ENCODE peak calls at places on chromosome 22, in ten cellular contexts. H, A, J, X, O, M, K, C, G and S are unnamed samples.

GRCh38 chr22:50317178-50317577 is 9.6 kb downstream of the DENND6B start:
- DNase-seq in H (no peak), A (no peak), J (no peak), X (no peak), O (no peak), M (no peak), K (no peak), C (no peak), G (no peak), S (no peak)

GRCh38 chr22:47586946-47587345 is 824.5 kb downstream of the TBC1D22A start:
- DNase-seq in H (peak), A (no peak), J (no peak), X (no peak), O (no peak), M (no peak), K (peak), C (peak), G (no peak), S (no peak)

GRCh38 chr22:26709617-26710390 is 52.4 kb downstream of the MIAT start:
- DNase-seq in H (no peak), A (no peak), J (no peak), X (no peak), O (no peak), M (no peak), K (no peak), C (no peak), G (no peak), S (no peak)

GRCh38 chr22:34070051-34070450 is 149.8 kb upstream of the LARGE1 start:
- DNase-seq in H (no peak), A (no peak), J (no peak), X (no peak), O (no peak), M (no peak), K (no peak), C (no peak), G (no peak), S (no peak)

GRCh38 chr22:48321986-48322545 is 1505.6 kb downstream of the BRD1 start:
- DNase-seq in H (no peak), A (no peak), J (no peak), X (no peak), O (no peak), M (no peak), K (peak), C (no peak), G (no peak), S (no peak)

GRCh38 chr22:26364066-26365015 is 64.7 kb upstream of the ASPHD2 start:
- DNase-seq in H (no peak), A (peak), J (peak), X (peak), O (peak), M (peak), K (no peak), C (no peak), G (peak), S (peak)

GRCh38 chr22:29307658-29308147 is 1.3 kb downstream of the GAS2L1 start:
- DNase-seq in H (no peak), A (no peak), J (no peak), X (no peak), O (no peak), M (no peak), K (peak), C (no peak), G (no peak), S (no peak)

GRCh38 chr22:19882446-19883381 is 28.0 kb upstream of the GNB1L start:
- DNase-seq in H (peak), A (no peak), J (peak), X (no peak), O (no peak), M (no peak), K (peak), C (no peak), G (peak), S (peak)

GRCh38 chr22:49521787-49522224 is 305.9 kb downstream of the BRD1 start:
- DNase-seq in H (peak), A (no peak), J (no peak), X (no peak), O (no peak), M (no peak), K (peak), C (no peak), G (no peak), S (no peak)

GRCh38 chr22:49312601-49313000 is 515.1 kb downstream of the BRD1 start:
- DNase-seq in H (no peak), A (no peak), J (no peak), X (no peak), O (no peak), M (no peak), K (no peak), C (no peak), G (no peak), S (no peak)

GRCh38 chr22:49929553-49929979 is 11.1 kb downstream of the CRELD2 start:
- DNase-seq in H (no peak), A (peak), J (peak), X (peak), O (no peak), M (peak), K (peak), C (no peak), G (peak), S (no peak)

GRCh38 chr22:27594474-27595134 is 207.0 kb downstream of the MN1 start:
- DNase-seq in H (no peak), A (peak), J (no peak), X (no peak), O (no peak), M (no peak), K (no peak), C (no peak), G (no peak), S (no peak)

GRCh38 chr22:45125198-45125597 is 38.5 kb upstream of the NUP50 start:
- DNase-seq in H (no peak), A (no peak), J (no peak), X (no peak), O (no peak), M (no peak), K (no peak), C (no peak), G (no peak), S (no peak)

GRCh38 chr22:18042685-18043084 is 18.3 kb upstream of the MICAL3 start:
- DNase-seq in H (no peak), A (no peak), J (no peak), X (no peak), O (no peak), M (no peak), K (no peak), C (no peak), G (no peak), S (no peak)

DNA sequence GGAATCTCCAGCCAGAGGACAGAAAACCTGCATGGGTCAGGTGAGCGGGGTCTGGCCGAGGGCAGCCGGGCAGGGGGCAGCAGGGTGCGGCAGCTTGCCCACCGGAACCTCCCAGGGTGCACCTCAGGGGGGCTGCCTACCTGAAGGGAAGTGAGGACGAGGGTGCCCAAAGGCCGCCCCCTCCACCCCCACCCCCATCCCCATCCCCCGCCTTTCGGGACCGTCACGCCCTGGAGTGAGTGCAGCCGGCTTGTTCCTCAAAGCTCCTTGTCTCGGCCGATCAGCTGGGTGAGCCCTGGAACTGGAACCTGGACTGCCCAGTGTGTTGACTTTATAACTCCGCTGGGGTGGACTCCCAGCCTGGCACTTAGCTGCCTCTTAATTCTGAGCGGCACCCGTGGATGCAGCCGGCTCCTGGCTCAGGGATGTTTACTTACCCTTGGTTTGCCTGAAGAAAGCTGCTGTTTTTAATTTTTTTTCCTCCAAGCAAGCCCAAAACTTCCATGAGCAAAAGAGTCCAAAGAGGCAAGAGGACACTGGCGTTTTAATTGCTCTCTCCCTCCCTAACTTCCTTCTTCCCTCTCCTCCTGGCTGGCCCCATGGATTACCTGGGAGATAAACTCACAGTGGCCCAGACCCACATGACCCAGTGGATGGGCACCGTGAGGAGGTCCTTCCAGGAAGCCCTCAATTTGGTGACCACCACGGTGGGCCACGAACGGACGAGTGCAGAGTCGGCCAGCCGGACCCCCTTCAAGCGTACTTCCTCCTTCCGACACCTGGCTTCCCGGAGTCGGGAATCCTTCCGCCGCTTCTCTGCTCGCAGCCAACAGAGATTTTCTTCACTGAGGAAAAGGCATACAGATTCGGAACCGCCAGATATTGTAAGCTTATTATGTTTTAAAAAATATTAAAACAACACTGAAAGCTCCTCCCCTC is 87.8 kb upstream of the CRYBB3 start:
- DNase-seq in H (peak), A (peak), J (no peak), X (peak), O (no peak), M (peak), K (no peak), C (no peak), G (peak), S (no peak)
- H3K4me3 ChIP-seq in H (peak), A (peak), J (peak), X (peak), O (peak), M (peak), K (peak), C (peak), G (peak), S (peak)

DNA sequence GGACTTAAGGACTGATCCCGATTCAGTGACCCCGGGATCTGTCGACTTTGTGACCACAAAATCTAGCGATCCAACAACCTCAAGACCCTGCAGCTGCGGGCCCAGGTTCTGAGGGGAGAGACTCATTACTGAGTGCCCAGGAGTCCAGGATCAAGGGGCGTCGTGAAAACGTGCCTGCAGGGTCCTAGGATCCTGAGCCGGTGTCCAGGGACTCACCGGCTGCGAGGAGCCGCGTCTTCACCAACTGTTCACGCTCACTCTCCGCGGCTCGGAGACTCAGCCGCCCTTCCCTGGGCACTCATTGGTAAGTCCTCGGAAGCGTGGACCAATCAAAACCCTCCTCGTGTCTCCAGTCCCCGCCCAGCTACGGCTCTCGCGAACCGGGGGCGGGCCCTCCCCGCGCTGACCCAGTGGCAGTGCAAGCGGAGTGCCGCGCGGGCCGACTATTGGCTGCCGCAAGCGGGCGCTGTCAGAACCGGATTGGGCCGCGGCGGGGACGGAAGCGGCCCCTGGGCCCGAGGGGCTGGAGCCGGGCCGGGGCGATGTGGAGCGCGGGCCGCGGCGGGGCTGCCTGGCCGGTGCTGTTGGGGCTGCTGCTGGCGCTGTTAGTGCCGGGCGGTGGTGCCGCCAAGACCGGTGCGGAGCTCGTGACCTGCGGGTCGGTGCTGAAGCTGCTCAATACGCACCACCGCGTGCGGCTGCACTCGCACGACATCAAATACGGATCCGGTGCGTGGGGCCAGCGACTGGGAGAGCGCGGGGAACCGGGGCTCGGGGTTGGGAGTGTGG is at the start of gene SDF2L1:
- DNase-seq in H (peak), A (peak), J (peak), X (peak), O (peak), M (peak), K (peak), C (no peak), G (peak), S (peak)
- TF ChIP-seq POLR2A in H (no peak), A (no peak), J (no peak), X (peak), O (peak), M (no peak), K (no peak), C (peak), G (peak), S (no peak)

GRCh38 chr22:42962295-42963230 is 52.4 kb downstream of the PACSIN2 start:
- DNase-seq in H (peak), A (no peak), J (no peak), X (peak), O (peak), M (no peak), K (no peak), C (no peak), G (peak), S (peak)
- H3K27ac ChIP-seq in H (peak), A (peak), J (no peak), X (peak), O (peak), M (no peak), K (peak), C (peak), G (peak), S (no peak)

DNA sequence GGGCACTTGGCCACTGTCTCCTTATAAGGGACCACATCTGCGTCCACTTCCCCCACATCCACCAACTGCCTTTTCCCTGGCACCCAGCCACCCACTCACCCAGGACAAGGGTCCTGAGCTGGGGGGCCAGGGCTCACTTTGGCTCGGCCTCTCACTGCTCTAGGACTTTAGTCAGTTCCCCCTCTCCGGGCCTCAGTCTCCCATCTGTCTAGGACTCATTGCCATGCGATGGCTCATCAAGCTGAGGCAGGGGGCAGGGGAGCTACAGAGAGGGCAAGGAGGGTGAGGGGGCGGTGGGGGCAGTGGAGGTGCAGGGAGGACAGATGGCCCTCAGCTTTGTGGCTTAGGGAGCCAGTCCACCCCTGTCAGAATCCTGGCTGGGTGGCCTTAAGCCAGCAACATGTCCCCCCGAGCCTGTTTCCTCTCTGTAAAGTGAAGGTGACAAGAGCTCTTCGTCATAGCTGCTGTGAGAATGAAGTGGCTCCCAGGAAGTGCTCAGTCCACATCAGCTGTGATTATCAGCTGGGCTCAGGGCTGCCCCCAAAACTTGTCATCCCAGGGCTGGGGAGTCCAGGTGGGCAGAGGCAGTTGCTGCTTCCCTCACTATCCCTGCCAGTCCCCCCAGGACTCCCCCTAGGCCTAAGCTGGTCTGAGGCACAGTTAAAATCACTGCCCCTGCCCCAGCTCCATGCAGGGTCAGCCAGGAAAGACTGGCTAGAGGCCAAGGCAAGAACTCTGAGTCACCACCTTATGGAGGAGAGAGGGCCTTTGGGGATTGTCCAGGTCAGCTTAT is 14.9 kb downstream of the RAC2 start:
- DNase-seq in H (no peak), A (peak), J (no peak), X (no peak), O (peak), M (no peak), K (no peak), C (no peak), G (no peak), S (no peak)
- H3K4me3 ChIP-seq in H (no peak), A (no peak), J (no peak), X (no peak), O (no peak), M (no peak), K (no peak), C (no peak), G (no peak), S (no peak)